ENCODE peak calls at places on chromosomes 6 and 20, in four cellular contexts. O, U, B and I are unnamed samples.

GRCh38 chr20:47482705-47483104 is 19.0 kb upstream of the NCOA3 start:
- DNase-seq in O (no peak), U (no peak), B (no peak), I (no peak)

GRCh38 chr20:33851842-33852466 is 40.8 kb downstream of the CHMP4B start:
- DNase-seq in O (no peak), U (no peak), B (no peak), I (no peak)

GRCh38 chr20:44142416-44142815 is 44.6 kb downstream of the JPH2 start:
- DNase-seq in O (no peak), U (peak), B (no peak), I (no peak)

GRCh38 chr20:46111028-46111835 is 6.9 kb upstream of the CD40 start:
- DNase-seq in O (no peak), U (no peak), B (peak), I (no peak)

GRCh38 chr20:38435555-38435939 is 419 bp upstream of the SNHG17 start:
- DNase-seq in O (no peak), U (no peak), B (no peak), I (no peak)

GRCh38 chr20:19727251-19727847 is 30.7 kb upstream of the RIN2 start:
- DNase-seq in O (no peak), U (no peak), B (no peak), I (no peak)

GRCh38 chr6:122715725-122716124 is 63.8 kb upstream of the FABP7 start:
- DNase-seq in O (no peak), U (no peak), B (no peak), I (no peak)

GRCh38 chr6:169212897-169213813 is 40.5 kb downstream of the THBS2 start:
- DNase-seq in O (peak), U (peak), B (peak), I (peak)

GRCh38 chr6:99995916-99996315 is 1.9 kb upstream of the MCHR2 start:
- DNase-seq in O (no peak), U (no peak), B (no peak), I (no peak)

GRCh38 chr6:106614131-106614530 is 15.2 kb downstream of the RTN4IP1 start:
- DNase-seq in O (no peak), U (no peak), B (no peak), I (no peak)

GRCh38 chr6:44549516-44549915 is 162.0 kb downstream of the CDC5L start:
- DNase-seq in O (no peak), U (no peak), B (no peak), I (no peak)

GRCh38 chr6:71190809-71191208 is 97.8 kb upstream of the OGFRL1 start:
- DNase-seq in O (no peak), U (no peak), B (no peak), I (no peak)

GRCh38 chr6:128711149-128711548 is 171.8 kb upstream of the LAMA2 start:
- DNase-seq in O (no peak), U (no peak), B (no peak), I (no peak)

GRCh38 chr6:149114167-149114566 is 203.3 kb upstream of the TAB2 start:
- DNase-seq in O (peak), U (no peak), B (no peak), I (no peak)

GRCh38 chr6:20632696-20633095 is 98.4 kb downstream of the CDKAL1 start:
- DNase-seq in O (no peak), U (no peak), B (no peak), I (no peak)

GRCh38 chr6:157145656-157146285 is 177.5 kb downstream of the TMEM242 start:
- DNase-seq in O (no peak), U (no peak), B (no peak), I (no peak)

GRCh38 chr6:139941826-139942225 is 567.4 kb upstream of the CITED2 start:
- DNase-seq in O (no peak), U (no peak), B (no peak), I (no peak)

GRCh38 chr6:113015249-113015648 is 668.1 kb downstream of the RFPL4B start:
- DNase-seq in O (no peak), U (no peak), B (no peak), I (no peak)

GRCh38 chr6:139588076-139588639 is 213.7 kb upstream of the CITED2 start:
- DNase-seq in O (no peak), U (no peak), B (peak), I (no peak)

GRCh38 chr6:145069966-145070365 is 665.4 kb downstream of the EPM2A start:
- DNase-seq in O (no peak), U (no peak), B (no peak), I (no peak)

GRCh38 chr6:47235964-47236760 is 73.5 kb downstream of the TNFRSF21 start:
- DNase-seq in O (no peak), U (no peak), B (peak), I (no peak)

GRCh38 chr6:13574571-13575376 is at the start of gene SIRT5:
- DNase-seq in O (peak), U (peak), B (peak), I (peak)

GRCh38 chr20:59221049-59221748 is 57.6 kb downstream of the ZNF831 start:
- DNase-seq in O (no peak), U (no peak), B (no peak), I (no peak)

GRCh38 chr6:82365011-82365751 is 1.6 kb downstream of the TPBG start:
- DNase-seq in O (peak), U (peak), B (peak), I (no peak)

GRCh38 chr6:16206595-16207037 is 31.8 kb upstream of the GMPR start:
- DNase-seq in O (no peak), U (peak), B (peak), I (no peak)

GRCh38 chr20:41118632-41119031 is 18.7 kb upstream of the PLCG1 start:
- DNase-seq in O (no peak), U (no peak), B (no peak), I (no peak)

GRCh38 chr6:119077643-119078448 is 618 bp downstream of the FAM184A start:
- DNase-seq in O (peak), U (peak), B (peak), I (no peak)

GRCh38 chr6:343226-343935 is 48.2 kb upstream of the IRF4 start:
- DNase-seq in O (no peak), U (no peak), B (no peak), I (no peak)

GRCh38 chr6:63757826-63758225 is 122.2 kb downstream of the PHF3 start:
- DNase-seq in O (no peak), U (no peak), B (no peak), I (no peak)

GRCh38 chr6:4727236-4727635 is 49.0 kb upstream of the CDYL start:
- DNase-seq in O (no peak), U (no peak), B (no peak), I (no peak)

GRCh38 chr20:32965581-32966373 is 38.5 kb downstream of the SUN5 start:
- DNase-seq in O (no peak), U (no peak), B (no peak), I (no peak)

GRCh38 chr20:9294081-9294480 is 220.3 kb upstream of the LAMP5 start:
- DNase-seq in O (no peak), U (no peak), B (no peak), I (no peak)

GRCh38 chr6:31525932-31526591 is 2.7 kb upstream of the MCCD1 start:
- DNase-seq in O (no peak), U (no peak), B (no peak), I (no peak)

GRCh38 chr6:6521961-6522360 is 66.6 kb upstream of the LY86 start:
- DNase-seq in O (no peak), U (no peak), B (no peak), I (no peak)
- H3K4me3 ChIP-seq in O (no peak), U (no peak), B (no peak), I (no peak)

GRCh38 chr20:62356143-62356947 is 10.8 kb downstream of the LAMA5 start:
- DNase-seq in O (peak), U (no peak), B (no peak), I (no peak)

GRCh38 chr20:62357681-62358080 is 9.4 kb downstream of the LAMA5 start:
- DNase-seq in O (no peak), U (peak), B (no peak), I (no peak)

GRCh38 chr20:62358171-62358719 is 8.9 kb downstream of the LAMA5 start:
- DNase-seq in O (no peak), U (peak), B (no peak), I (no peak)

GRCh38 chr20:62355527-62356142 is 11.5 kb downstream of the LAMA5 start:
- DNase-seq in O (peak), U (peak), B (no peak), I (no peak)

GRCh38 chr20:62356948-62357667 is 10.0 kb downstream of the LAMA5 start:
- DNase-seq in O (peak), U (peak), B (no peak), I (no peak)
- TF ChIP-seq POLR2A in O (no peak), U (peak), B (no peak), I (no peak)

GRCh38 chr6:10884245-10884972 is 2.4 kb upstream of the SYCP2L start:
- DNase-seq in O (no peak), U (no peak), B (no peak), I (no peak)

GRCh38 chr6:10880366-10880765 is 1.5 kb downstream of the GCM2 start:
- DNase-seq in O (no peak), U (no peak), B (no peak), I (no peak)

GRCh38 chr6:10882654-10883053 is 813 bp upstream of the GCM2 start:
- DNase-seq in O (no peak), U (no peak), B (no peak), I (no peak)

GRCh38 chr6:10883312-10884244 is 1.7 kb upstream of the GCM2 start:
- DNase-seq in O (no peak), U (no peak), B (no peak), I (no peak)
- H3K4me3 ChIP-seq in O (no peak), U (no peak), B (no peak), I (peak)

DNA sequence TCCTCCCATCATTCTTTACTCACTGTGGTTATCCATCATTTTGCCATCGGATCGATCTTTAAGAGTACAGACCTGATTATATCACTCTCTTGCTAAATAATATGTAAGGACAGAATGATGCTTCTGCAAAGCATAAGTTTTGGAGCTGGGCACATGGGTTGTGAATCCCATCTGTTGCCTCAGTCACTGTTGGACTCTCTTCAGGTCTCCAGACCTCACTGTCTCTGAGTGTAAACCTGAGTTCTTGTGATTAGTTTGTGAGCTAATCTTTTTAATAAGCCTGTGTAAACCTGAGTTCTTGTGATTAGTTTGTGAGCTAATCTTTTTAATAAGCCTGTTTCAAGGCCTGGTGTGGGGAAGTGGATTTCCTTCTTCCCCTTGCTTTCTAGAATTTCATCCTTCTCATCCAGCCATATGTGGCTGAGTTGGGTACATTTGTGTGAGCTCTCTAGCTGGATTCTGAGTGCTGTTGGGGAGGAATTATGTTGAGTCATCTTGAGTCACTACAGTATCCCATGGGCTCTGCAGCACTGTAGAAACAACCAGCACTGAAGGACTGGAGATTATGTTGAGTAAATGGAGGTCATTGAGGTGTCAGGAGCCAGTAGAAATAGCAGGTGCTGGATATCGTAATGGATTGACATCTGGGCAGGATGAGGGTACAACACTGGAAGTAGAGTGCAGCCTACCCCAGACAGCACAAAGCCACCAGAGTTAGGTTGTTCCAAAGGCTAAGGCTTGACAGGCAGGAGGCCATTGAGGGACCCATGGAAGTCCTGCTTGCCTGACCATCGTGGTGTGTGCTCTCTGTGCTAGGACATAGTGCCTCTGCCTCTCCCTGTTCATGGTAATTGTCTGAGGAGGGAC is 52.4 kb downstream of the SCAND1 start:
- DNase-seq in O (no peak), U (no peak), B (no peak), I (no peak)
- TF ChIP-seq POLR2A in O (no peak), U (no peak), B (no peak), I (no peak)

GRCh38 chr6:160767647-160768019 is 65.6 kb downstream of the PLG start:
- DNase-seq in O (no peak), U (no peak), B (no peak), I (no peak)

GRCh38 chr6:160767019-160767646 is 65.1 kb downstream of the PLG start:
- DNase-seq in O (peak), U (peak), B (peak), I (no peak)

GRCh38 chr6:160768101-160768500 is 66.1 kb downstream of the PLG start:
- DNase-seq in O (no peak), U (no peak), B (no peak), I (no peak)

GRCh38 chr6:160765412-160765811 is 63.4 kb downstream of the PLG start:
- DNase-seq in O (no peak), U (no peak), B (no peak), I (no peak)

GRCh38 chr6:160766657-160767018 is 64.6 kb downstream of the PLG start:
- DNase-seq in O (no peak), U (no peak), B (no peak), I (no peak)
- H3K4me3 ChIP-seq in O (peak), U (peak), B (no peak), I (peak)

DNA sequence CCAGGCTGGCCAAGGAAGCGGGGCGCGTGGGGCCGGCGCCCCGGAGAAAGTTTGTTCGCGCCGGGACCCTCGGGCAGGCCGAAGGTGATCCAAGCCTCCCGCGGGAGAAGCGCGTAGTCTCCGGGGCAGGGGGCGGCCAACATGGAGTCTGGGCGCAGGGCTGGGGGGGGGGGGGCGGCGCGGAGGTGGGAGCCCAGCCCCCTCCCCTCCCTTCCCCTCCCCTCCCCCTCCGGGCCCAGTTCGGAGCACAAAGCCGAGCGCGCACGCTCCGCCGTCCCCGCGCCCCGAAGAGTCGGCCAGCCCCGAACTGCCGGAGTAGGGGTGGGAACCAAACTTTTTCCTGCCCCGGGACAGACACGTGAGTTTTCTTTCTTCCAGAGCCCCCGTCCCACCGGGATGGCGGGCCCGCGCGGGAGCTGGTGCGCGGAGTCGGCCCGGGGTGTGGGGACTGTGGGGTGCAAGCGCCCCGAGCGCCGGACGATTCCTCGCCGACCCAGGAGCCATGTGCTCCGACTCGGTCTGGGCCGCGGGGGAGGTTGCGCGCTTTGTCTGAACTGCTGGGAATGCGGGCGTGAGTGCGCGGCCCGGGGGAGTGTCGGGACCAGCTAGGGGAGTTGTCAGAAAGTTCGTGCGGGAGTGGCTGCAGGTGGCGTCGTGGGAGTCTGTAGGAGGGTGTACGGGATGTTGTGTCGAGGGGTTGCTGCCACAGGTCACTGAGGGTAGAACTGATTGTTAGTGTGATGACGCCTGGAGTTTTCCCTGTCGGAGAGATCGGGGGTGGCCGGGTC is 1.1 kb downstream of the TGIF2 start:
- DNase-seq in O (peak), U (peak), B (peak), I (no peak)
- TF ChIP-seq POLR2A in O (peak), U (peak), B (peak), I (no peak)

GRCh38 chr6:137902721-137903120 is 35.7 kb downstream of the TNFAIP3 start:
- DNase-seq in O (no peak), U (no peak), B (no peak), I (no peak)
- H3K4me3 ChIP-seq in O (no peak), U (no peak), B (no peak), I (no peak)

GRCh38 chr6:43426928-43427405 is 374 bp upstream of the ABCC10 start:
- DNase-seq in O (no peak), U (no peak), B (no peak), I (no peak)

GRCh38 chr6:43428874-43429273 is 1.5 kb downstream of the ABCC10 start:
- DNase-seq in O (no peak), U (no peak), B (no peak), I (no peak)

GRCh38 chr6:43428112-43428570 is 800 bp downstream of the ABCC10 start:
- DNase-seq in O (no peak), U (no peak), B (no peak), I (no peak)

GRCh38 chr6:43432009-43432945 is 4.9 kb downstream of the ABCC10 start:
- DNase-seq in O (no peak), U (no peak), B (no peak), I (no peak)

GRCh38 chr6:43427406-43428111 is at the start of gene ABCC10:
- DNase-seq in O (peak), U (peak), B (peak), I (peak)
- TF ChIP-seq POLR2A in O (no peak), U (peak), B (peak), I (peak)

GRCh38 chr6:33709605-33710295 is 1.8 kb downstream of the UQCC2 start:
- DNase-seq in O (no peak), U (no peak), B (no peak), I (no peak)
- H3K4me3 ChIP-seq in O (no peak), U (no peak), B (no peak), I (no peak)

DNA sequence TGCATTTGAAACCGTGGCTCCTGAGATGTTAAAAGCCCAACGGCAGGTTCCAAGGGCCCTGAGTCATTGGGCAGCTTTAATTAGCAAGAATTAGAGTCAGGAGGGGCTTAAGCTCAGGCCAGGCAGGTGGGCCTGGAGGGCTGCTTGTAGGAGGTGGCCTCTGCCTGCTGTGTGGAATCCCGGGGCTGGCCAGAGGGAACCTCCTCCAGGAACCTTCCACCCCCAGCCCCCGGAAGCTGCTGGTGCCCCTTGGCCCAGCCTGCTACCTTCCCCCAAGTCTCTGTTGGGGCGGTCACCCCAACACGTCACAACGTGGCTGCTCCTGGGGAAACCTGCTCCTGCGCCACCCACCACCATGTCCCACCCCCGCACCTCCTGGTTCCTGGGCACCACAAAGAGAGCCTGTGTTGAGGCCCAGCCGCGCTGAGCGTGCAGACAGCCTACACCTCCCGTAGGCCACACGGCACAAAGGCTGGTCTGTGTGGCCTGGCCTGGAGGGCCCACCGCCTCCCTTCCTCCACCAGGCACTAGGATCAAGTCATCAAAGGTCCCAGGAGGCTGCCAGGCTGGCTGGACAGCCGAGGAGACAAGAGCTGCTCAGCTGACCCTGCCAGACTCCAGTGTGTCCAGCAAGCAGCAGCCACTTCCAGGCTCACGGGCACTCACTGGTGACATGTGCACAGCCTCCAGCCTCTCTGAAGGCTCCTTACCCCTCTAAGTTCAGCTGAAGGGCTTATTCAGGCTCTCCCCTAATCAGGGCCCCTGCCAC is 86.3 kb downstream of the SNX5 start:
- DNase-seq in O (no peak), U (no peak), B (no peak), I (no peak)
- TF ChIP-seq POLR2A in O (no peak), U (no peak), B (no peak), I (no peak)